ENCODE peak calls at places on chromosomes 4 and X, in four cellular contexts. K is K562, N is SK-N-SH, M is H1. T is an unnamed sample.

GRCh38 chrX:68532828-68533227 is 34.0 kb downstream of the YIPF6 start:
- DNase-seq in N (no peak), K (no peak), M (no peak), T (no peak)

GRCh38 chrX:47224896-47225290 is 6.4 kb downstream of the CDK16 start:
- DNase-seq in M (no peak), K (no peak), N (no peak), T (no peak)

GRCh38 chr4:72376901-72377300 is 192.1 kb downstream of the ADAMTS3 start:
- DNase-seq in M (no peak), K (no peak), N (no peak), T (no peak)

GRCh38 chr4:74529284-74530041 is 84.5 kb downstream of the AREG start:
- DNase-seq in M (no peak), K (no peak), N (no peak), T (no peak)

GRCh38 chr4:85127653-85128052 is 161.2 kb upstream of the WDFY3 start:
- DNase-seq in M (peak; percentile 59), K (peak; percentile 57), N (peak; percentile 77), T (peak; percentile 64)

GRCh38 chr4:75630174-75630931 is at the start of gene CDKL2:
- DNase-seq in N (peak; percentile 96), M (peak; percentile 62), K (no peak), T (peak; percentile 93)

GRCh38 chr4:145840162-145840768 is 98.4 kb downstream of the ZNF827 start:
- DNase-seq in K (peak; percentile 30), M (no peak), N (peak; percentile 62), T (no peak)

GRCh38 chrX:55008571-55009358 is 8.6 kb downstream of the APEX2 start:
- DNase-seq in K (no peak), N (no peak), M (no peak), T (no peak)

GRCh38 chrX:114797494-114797893 is 213.6 kb downstream of the HTR2C start:
- DNase-seq in K (no peak), M (no peak), N (no peak), T (no peak)

GRCh38 chrX:151754042-151754419 is 19.5 kb downstream of the CNGA2 start:
- DNase-seq in K (no peak), M (no peak), N (no peak), T (no peak)

GRCh38 chr4:91092398-91092955 is 965.3 kb downstream of the CCSER1 start:
- DNase-seq in M (no peak), K (no peak), N (no peak), T (no peak)

GRCh38 chr4:112371361-112371760 is 74.2 kb downstream of the ALPK1 start:
- DNase-seq in N (no peak), M (no peak), K (no peak), T (no peak)

GRCh38 chr4:124018383-124019317 is 622.1 kb downstream of the SPRY1 start:
- DNase-seq in K (no peak), N (peak; percentile 61), M (no peak), T (no peak)

GRCh38 chr4:52640808-52641595 is 18.1 kb downstream of the USP46 start:
- DNase-seq in N (no peak), M (no peak), K (no peak), T (no peak)

GRCh38 chr4:41146196-41146595 is 68.1 kb downstream of the APBB2 start:
- DNase-seq in M (no peak), N (no peak), K (no peak), T (no peak)

GRCh38 chr4:77710684-77711083 is 105.1 kb downstream of the CXCL13 start:
- DNase-seq in M (no peak), K (no peak), N (no peak), T (no peak)

GRCh38 chr4:119706804-119707203 is 78.2 kb upstream of the PDE5A start:
- DNase-seq in K (no peak), N (no peak), M (no peak), T (no peak)

DNA sequence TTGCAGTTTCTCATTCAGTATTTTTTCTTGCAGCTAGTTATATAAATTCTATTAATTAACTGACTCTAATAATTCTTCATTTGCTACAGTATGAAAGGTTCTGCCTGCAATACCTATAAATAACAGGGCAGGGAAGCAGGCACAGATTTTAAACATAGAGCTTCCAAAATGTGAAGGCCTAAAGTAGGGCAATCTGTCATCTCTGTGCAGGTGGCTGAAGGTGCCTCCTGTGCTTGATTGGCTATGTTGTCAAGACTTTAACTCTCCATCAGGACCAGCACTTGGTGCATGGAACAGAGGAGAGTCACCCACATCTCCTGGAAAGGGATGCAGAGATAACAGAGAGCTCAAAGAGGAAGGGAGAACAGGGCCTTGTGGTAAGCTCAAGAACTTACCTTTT is 75.2 kb upstream of the TSPAN5 start:
- DNase-seq in K (no peak), M (no peak), N (no peak), T (no peak)
- TF ChIP-seq TEAD4 in K (no peak), M (no peak), N (no peak), T (no peak)

GRCh38 chr4:93502991-93503390 is 325.6 kb upstream of the ATOH1 start:
- DNase-seq in K (no peak), M (no peak), N (no peak), T (no peak)
- TF ChIP-seq TEAD4 in K (no peak), M (no peak), N (no peak), T (no peak)

GRCh38 chr4:69881173-69881773 is 21.3 kb upstream of the SULT1E1 start:
- DNase-seq in M (no peak), N (peak; percentile 10), K (peak; percentile 10), T (peak; percentile 15)
- TF ChIP-seq TEAD4 in M (no peak), N (no peak), K (no peak), T (no peak)

GRCh38 chr4:147769386-147769785 is 37.5 kb downstream of the ARHGAP10 start:
- DNase-seq in K (no peak), M (no peak), N (no peak), T (no peak)

GRCh38 chr4:147770831-147771230 is 38.9 kb downstream of the ARHGAP10 start:
- DNase-seq in N (no peak), M (no peak), K (no peak), T (no peak)

GRCh38 chr4:147772056-147772455 is 40.2 kb downstream of the ARHGAP10 start:
- DNase-seq in K (no peak), N (no peak), M (no peak), T (no peak)

GRCh38 chr4:147765121-147765521 is 33.2 kb downstream of the ARHGAP10 start:
- DNase-seq in M (no peak), K (no peak), N (no peak), T (no peak)

GRCh38 chr4:147768113-147768512 is 36.2 kb downstream of the ARHGAP10 start:
- DNase-seq in M (no peak), K (no peak), N (no peak), T (no peak)
- TF ChIP-seq TEAD4 in M (no peak), K (no peak), N (peak; percentile 11), T (no peak)

GRCh38 chrX:153910446-153910845 is 6.0 kb downstream of the AVPR2 start:
- DNase-seq in N (no peak), M (no peak), K (no peak), T (no peak)
- TF ChIP-seq TEAD4 in N (no peak), M (no peak), K (no peak), T (no peak)

GRCh38 chrX:19789376-19789775 is 98.0 kb downstream of the SH3KBP1 start:
- DNase-seq in K (no peak), M (no peak), N (no peak), T (no peak)

GRCh38 chrX:19790829-19791228 is 96.6 kb downstream of the SH3KBP1 start:
- DNase-seq in M (no peak), N (no peak), K (no peak), T (no peak)

GRCh38 chrX:19787305-19787704 is 100.1 kb downstream of the SH3KBP1 start:
- DNase-seq in N (no peak), K (no peak), M (no peak), T (no peak)

GRCh38 chrX:19791562-19791961 is 95.8 kb downstream of the SH3KBP1 start:
- DNase-seq in N (no peak), K (no peak), M (no peak), T (no peak)

GRCh38 chrX:19789782-19790181 is 97.6 kb downstream of the SH3KBP1 start:
- DNase-seq in N (no peak), K (no peak), M (no peak), T (no peak)
- TF ChIP-seq TEAD4 in N (no peak), K (no peak), M (no peak), T (no peak)

DNA sequence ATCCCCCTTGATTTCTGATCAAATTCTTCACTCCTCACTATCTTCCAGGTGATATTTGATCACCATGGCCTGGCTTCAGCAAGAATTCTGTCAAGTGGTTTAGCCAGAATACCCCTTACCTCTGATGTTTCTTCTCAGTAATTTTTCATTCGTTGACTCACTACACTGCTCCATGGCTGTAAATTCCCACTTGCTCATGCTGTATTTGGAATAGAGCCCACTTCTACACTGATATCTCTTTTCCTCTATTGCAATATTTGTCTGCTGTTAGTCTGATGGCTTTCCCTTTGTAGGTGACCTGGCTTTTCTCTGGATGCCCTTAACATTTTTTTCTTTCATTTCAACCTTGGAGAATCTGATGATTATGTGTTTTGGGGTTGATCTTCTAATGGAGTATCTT is 73.9 kb upstream of the DIPK2B start:
- DNase-seq in N (no peak), M (no peak), K (no peak), T (no peak)
- TF ChIP-seq TEAD4 in N (no peak), M (no peak), K (no peak), T (no peak)